ENCODE peak calls at places on chromosomes 16 and 17, in seven cellular contexts. F, O, G, E, H, Q and Z are unnamed samples.

GRCh38 chr17:18182190-18182977 is 1.2 kb upstream of the ALKBH5 start:
- DNase-seq in F (no peak), O (peak), G (peak), E (no peak), H (no peak), Q (no peak), Z (no peak)

GRCh38 chr16:31475949-31476304 is 4.0 kb downstream of the TGFB1I1 start:
- DNase-seq in F (no peak), O (peak), G (no peak), E (no peak), H (no peak), Q (no peak), Z (no peak)

GRCh38 chr17:7328840-7329359 is at the start of gene NEURL4:
- DNase-seq in F (no peak), O (no peak), G (peak), E (no peak), H (no peak), Q (no peak), Z (peak)

GRCh38 chr17:19347323-19348080 is 15.0 kb downstream of the B9D1 start:
- DNase-seq in F (no peak), O (peak), G (no peak), E (no peak), H (no peak), Q (no peak), Z (no peak)

GRCh38 chr17:38595892-38596291 is 9.9 kb downstream of the SRCIN1 start:
- DNase-seq in F (no peak), O (no peak), G (no peak), E (no peak), H (no peak), Q (no peak), Z (no peak)

GRCh38 chr16:53912155-53912554 is 208.2 kb downstream of the FTO start:
- DNase-seq in F (peak), O (no peak), G (no peak), E (no peak), H (no peak), Q (no peak), Z (peak)

GRCh38 chr17:28008526-28008925 is 34.0 kb upstream of the NLK start:
- DNase-seq in F (peak), O (no peak), G (peak), E (peak), H (peak), Q (peak), Z (peak)

GRCh38 chr16:85010931-85011845 is at the start of gene ZDHHC7:
- DNase-seq in F (peak), O (peak), G (peak), E (peak), H (peak), Q (peak), Z (peak)

GRCh38 chr17:61202564-61202963 is 197.1 kb upstream of the TBX2 start:
- DNase-seq in F (peak), O (no peak), G (peak), E (no peak), H (peak), Q (peak), Z (no peak)

GRCh38 chr17:62616993-62617893 is 10.2 kb upstream of the MRC2 start:
- DNase-seq in F (no peak), O (no peak), G (no peak), E (peak), H (no peak), Q (no peak), Z (no peak)

GRCh38 chr17:75814900-75815373 is 29.3 kb downstream of the UNC13D start:
- DNase-seq in F (peak), O (peak), G (peak), E (no peak), H (peak), Q (peak), Z (peak)

GRCh38 chr16:85955566-85955965 is 56.6 kb downstream of the IRF8 start:
- DNase-seq in F (no peak), O (no peak), G (no peak), E (no peak), H (no peak), Q (no peak), Z (no peak)

GRCh38 chr17:40180694-40181093 is 3.4 kb downstream of the RAPGEFL1 start:
- DNase-seq in F (no peak), O (no peak), G (no peak), E (no peak), H (no peak), Q (no peak), Z (peak)

GRCh38 chr16:14378684-14379467 is 251.2 kb downstream of the PARN start:
- DNase-seq in F (peak), O (peak), G (peak), E (no peak), H (peak), Q (peak), Z (peak)

GRCh38 chr17:35088647-35088910 is 25.1 kb upstream of the RFFL start:
- DNase-seq in F (no peak), O (peak), G (no peak), E (no peak), H (no peak), Q (no peak), Z (peak)

GRCh38 chr16:35823342-35823741 is 2363.9 kb downstream of the TP53TG3F start:
- DNase-seq in F (no peak), O (no peak), G (no peak), E (no peak), H (no peak), Q (no peak), Z (no peak)

GRCh38 chr17:32160526-32160925 is 18.2 kb downstream of the RHOT1 start:
- DNase-seq in F (no peak), O (no peak), G (no peak), E (no peak), H (no peak), Q (no peak), Z (no peak)

GRCh38 chr16:66658860-66659190 is 37.7 kb downstream of the CMTM4 start:
- DNase-seq in F (no peak), O (no peak), G (no peak), E (no peak), H (no peak), Q (no peak), Z (no peak)

GRCh38 chr17:31534223-31534888 is 142.9 kb downstream of the RAB11FIP4 start:
- DNase-seq in F (peak), O (no peak), G (no peak), E (no peak), H (peak), Q (no peak), Z (no peak)

GRCh38 chr16:59573528-59574271 is 839.6 kb upstream of the GOT2 start:
- DNase-seq in F (peak), O (no peak), G (peak), E (peak), H (peak), Q (peak), Z (peak)

GRCh38 chr16:54129810-54130209 is 156.8 kb downstream of the IRX3 start:
- DNase-seq in F (no peak), O (no peak), G (no peak), E (no peak), H (no peak), Q (no peak), Z (no peak)

GRCh38 chr16:89691986-89692569 is 5.6 kb downstream of the CDK10 start:
- DNase-seq in F (no peak), O (no peak), G (no peak), E (no peak), H (no peak), Q (no peak), Z (no peak)

GRCh38 chr17:80264048-80264792 is 3.6 kb downstream of the RNF213 start:
- DNase-seq in F (no peak), O (peak), G (no peak), E (no peak), H (no peak), Q (no peak), Z (no peak)

GRCh38 chr16:66898207-66898606 is 17.9 kb downstream of the PDP2 start:
- DNase-seq in F (no peak), O (no peak), G (peak), E (peak), H (peak), Q (peak), Z (peak)

GRCh38 chr16:51682905-51683304 is 531.8 kb upstream of the SALL1 start:
- DNase-seq in F (no peak), O (no peak), G (no peak), E (no peak), H (no peak), Q (no peak), Z (no peak)

GRCh38 chr17:17729620-17730249 is 48.5 kb downstream of the RAI1 start:
- DNase-seq in F (no peak), O (no peak), G (no peak), E (no peak), H (no peak), Q (no peak), Z (peak)

GRCh38 chr17:50407921-50408320 is 10.6 kb upstream of the LRRC59 start:
- DNase-seq in F (no peak), O (no peak), G (no peak), E (no peak), H (no peak), Q (no peak), Z (no peak)

GRCh38 chr17:47751471-47751870 is 18.4 kb downstream of the TBX21 start:
- DNase-seq in F (no peak), O (no peak), G (no peak), E (no peak), H (no peak), Q (no peak), Z (no peak)

GRCh38 chr17:34673995-34674900 is 94.9 kb downstream of the TMEM132E start:
- DNase-seq in F (no peak), O (no peak), G (no peak), E (no peak), H (no peak), Q (no peak), Z (no peak)

GRCh38 chr17:77365584-77366186 is 224.9 kb downstream of the SEC14L1 start:
- DNase-seq in F (peak), O (peak), G (peak), E (peak), H (peak), Q (peak), Z (peak)

GRCh38 chr16:54655171-54655590 is 275.5 kb upstream of the IRX5 start:
- DNase-seq in F (peak), O (no peak), G (no peak), E (peak), H (peak), Q (no peak), Z (peak)

GRCh38 chr16:71230122-71230845 is at the start of gene HYDIN:
- DNase-seq in F (peak), O (no peak), G (peak), E (peak), H (peak), Q (no peak), Z (peak)

GRCh38 chr16:84768061-84768797 is 51.6 kb upstream of the CRISPLD2 start:
- DNase-seq in F (no peak), O (no peak), G (no peak), E (no peak), H (peak), Q (no peak), Z (no peak)

GRCh38 chr17:56896968-56897359 is 16.9 kb downstream of the TRIM25 start:
- DNase-seq in F (no peak), O (no peak), G (no peak), E (no peak), H (no peak), Q (no peak), Z (no peak)

GRCh38 chr16:30581462-30581861 is 4.0 kb downstream of the ZNF785 start:
- DNase-seq in F (no peak), O (no peak), G (no peak), E (no peak), H (no peak), Q (no peak), Z (no peak)

GRCh38 chr17:82283208-82283749 is 9.8 kb upstream of the CSNK1D start:
- DNase-seq in F (peak), O (peak), G (peak), E (peak), H (peak), Q (peak), Z (peak)

GRCh38 chr16:77137045-77137444 is 53.9 kb upstream of the MON1B start:
- DNase-seq in F (no peak), O (no peak), G (no peak), E (no peak), H (no peak), Q (no peak), Z (no peak)

GRCh38 chr16:86661715-86662114 is 83.4 kb downstream of the FOXL1 start:
- DNase-seq in F (peak), O (no peak), G (no peak), E (no peak), H (peak), Q (peak), Z (no peak)